ENCODE peak calls at places on chromosome 15, in eight cellular contexts. N, T, S, J, A, X, Q and G are unnamed samples.

GRCh38 chr15:83837946-83838571 is 184.1 kb downstream of the ADAMTSL3 start:
- DNase-seq in A (peak), J (peak), N (no peak), T (no peak), X (no peak), Q (no peak), S (peak), G (peak)

GRCh38 chr15:48190932-48191573 is 412 bp upstream of the CTXN2 start:
- DNase-seq in Q (no peak), A (peak), X (no peak), S (peak), T (peak), N (peak), J (peak), G (peak)

GRCh38 chr15:57340673-57341259 is 35.5 kb upstream of the CGNL1 start:
- DNase-seq in A (peak), T (no peak), X (no peak), S (peak), Q (peak), J (peak), N (peak), G (peak)

GRCh38 chr15:78033864-78034263 is 43.6 kb downstream of the TBC1D2B start:
- DNase-seq in J (no peak), T (no peak), S (no peak), A (no peak), Q (peak), X (peak), N (no peak), G (no peak)

GRCh38 chr15:92111756-92112155 is 258.2 kb downstream of the SLCO3A1 start:
- DNase-seq in T (no peak), A (no peak), J (no peak), X (no peak), Q (no peak), N (no peak), S (no peak), G (no peak)

GRCh38 chr15:57463360-57463759 is 87.1 kb downstream of the CGNL1 start:
- DNase-seq in N (no peak), T (no peak), A (no peak), Q (no peak), X (no peak), S (no peak), J (no peak), G (no peak)

GRCh38 chr15:45161666-45162065 is 26.1 kb downstream of the SHF start:
- DNase-seq in N (no peak), J (no peak), T (no peak), Q (no peak), S (no peak), X (no peak), A (no peak), G (no peak)

GRCh38 chr15:41607033-41607432 is 48.0 kb downstream of the TYRO3 start:
- DNase-seq in N (no peak), A (no peak), Q (no peak), S (no peak), X (no peak), T (peak), J (no peak), G (no peak)

GRCh38 chr15:22989576-22990477 is 9.7 kb upstream of the CYFIP1 start:
- DNase-seq in A (no peak), Q (no peak), S (peak), T (no peak), X (no peak), J (no peak), N (no peak), G (no peak)

GRCh38 chr15:57784081-57784488 is 77.6 kb downstream of the POLR2M start:
- DNase-seq in X (no peak), Q (no peak), J (no peak), N (no peak), S (no peak), T (no peak), A (no peak), G (no peak)

GRCh38 chr15:88196961-88197360 is 59.6 kb downstream of the NTRK3 start:
- DNase-seq in T (no peak), A (no peak), J (no peak), X (no peak), Q (no peak), N (no peak), S (no peak), G (no peak)

GRCh38 chr15:88194162-88194561 is 62.4 kb downstream of the NTRK3 start:
- DNase-seq in X (no peak), A (no peak), Q (no peak), N (no peak), J (no peak), T (no peak), S (no peak), G (no peak)

GRCh38 chr15:88191806-88192165 is 64.8 kb downstream of the NTRK3 start:
- DNase-seq in A (no peak), Q (no peak), S (no peak), T (no peak), N (no peak), J (no peak), X (no peak), G (no peak)

GRCh38 chr15:88193415-88193814 is 63.1 kb downstream of the NTRK3 start:
- DNase-seq in X (no peak), S (no peak), Q (no peak), A (no peak), T (no peak), J (no peak), N (no peak), G (no peak)
- TF ChIP-seq CTCF in X (no peak), S (peak), Q (no peak), A (no peak), T (no peak), J (peak), N (no peak), G (peak)

GRCh38 chr15:82103500-82103899 is 57.7 kb upstream of the MEX3B start:
- DNase-seq in J (no peak), Q (no peak), T (no peak), N (no peak), S (no peak), A (no peak), X (no peak), G (no peak)
- TF ChIP-seq CTCF in J (no peak), Q (no peak), T (no peak), N (no peak), S (peak), A (no peak), X (no peak), G (no peak)

GRCh38 chr15:69957175-69957574 is 140.5 kb downstream of the TLE3 start:
- DNase-seq in N (no peak), S (no peak), X (no peak), T (no peak), Q (no peak), A (no peak), J (no peak), G (peak)
- TF ChIP-seq CTCF in N (no peak), S (no peak), X (no peak), T (no peak), Q (no peak), A (no peak), J (no peak), G (no peak)

DNA sequence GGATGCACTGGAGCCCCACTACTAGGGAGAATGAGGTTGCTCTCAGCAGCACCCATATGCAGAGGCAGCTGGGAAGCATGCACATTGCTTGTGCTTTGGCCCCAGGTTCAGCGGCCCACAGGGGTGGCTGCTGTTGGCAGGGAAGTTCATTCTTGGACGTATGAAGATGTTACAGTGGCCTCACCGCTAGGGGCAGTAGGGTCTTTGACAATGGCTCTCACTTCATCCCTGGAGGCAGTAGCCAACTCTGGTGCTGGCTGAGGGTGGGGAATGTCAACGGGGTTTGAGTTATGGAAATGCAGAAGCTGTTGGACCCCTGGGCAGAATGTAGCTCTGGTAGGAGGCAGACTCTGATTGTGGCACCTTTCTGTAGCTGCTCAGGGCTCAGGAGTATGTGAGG is 279.9 kb downstream of the SCAPER start:
- DNase-seq in N (no peak), A (no peak), Q (no peak), X (no peak), J (no peak), T (no peak), S (peak), G (no peak)
- TF ChIP-seq CTCF in N (no peak), A (no peak), Q (no peak), X (no peak), J (no peak), T (no peak), S (no peak), G (no peak)

GRCh38 chr15:97849183-97849582 is 111.3 kb upstream of the ARRDC4 start:
- DNase-seq in X (no peak), J (no peak), N (no peak), S (no peak), Q (no peak), T (no peak), A (no peak), G (no peak)
- TF ChIP-seq CTCF in X (no peak), J (no peak), N (no peak), S (peak), Q (no peak), T (no peak), A (no peak), G (no peak)

GRCh38 chr15:73322665-73323373 is 45.9 kb downstream of the HCN4 start:
- DNase-seq in X (no peak), N (no peak), T (no peak), J (no peak), A (no peak), Q (no peak), S (no peak), G (no peak)

GRCh38 chr15:73324496-73325170 is 44.1 kb downstream of the HCN4 start:
- DNase-seq in X (no peak), A (no peak), S (no peak), T (no peak), N (no peak), J (no peak), Q (no peak), G (no peak)

GRCh38 chr15:73323956-73324355 is 44.8 kb downstream of the HCN4 start:
- DNase-seq in Q (no peak), T (no peak), S (no peak), A (no peak), X (no peak), N (no peak), J (no peak), G (no peak)

GRCh38 chr15:73321496-73322344 is 47.0 kb downstream of the HCN4 start:
- DNase-seq in X (no peak), T (no peak), N (no peak), Q (no peak), J (no peak), S (peak), A (no peak), G (no peak)

GRCh38 chr15:73323374-73323955 is 45.3 kb downstream of the HCN4 start:
- DNase-seq in N (no peak), J (no peak), X (no peak), T (no peak), Q (no peak), S (no peak), A (no peak), G (no peak)
- TF ChIP-seq CTCF in N (no peak), J (no peak), X (no peak), T (no peak), Q (no peak), S (no peak), A (no peak), G (no peak)

DNA sequence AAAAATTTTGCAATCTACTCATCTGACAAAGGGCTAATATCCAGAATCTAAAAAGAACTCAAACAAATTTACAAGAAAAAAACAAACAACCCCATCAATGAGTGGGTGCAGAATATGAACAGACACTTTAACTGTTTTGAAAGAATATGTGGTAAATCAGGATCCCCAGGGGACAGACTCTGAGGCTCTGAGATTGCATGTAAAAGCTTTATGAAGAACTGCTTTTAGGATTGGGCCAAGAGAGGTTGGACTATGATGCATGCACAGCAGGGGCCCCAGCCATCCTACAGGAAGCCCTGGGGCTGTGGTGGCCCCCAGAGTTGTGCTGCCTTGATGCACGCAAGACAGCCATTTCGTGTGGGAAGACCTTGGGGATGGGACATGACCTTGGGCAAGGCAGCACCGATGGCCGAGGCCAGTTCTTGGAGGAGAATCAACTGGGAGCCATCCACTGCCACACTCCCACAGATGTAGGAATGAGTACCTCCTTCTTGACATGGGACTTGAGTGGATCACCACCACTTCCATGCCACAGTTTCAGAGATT is 298.1 kb upstream of the THBS1 start:
- DNase-seq in Q (no peak), J (no peak), A (no peak), N (no peak), X (no peak), S (no peak), T (no peak), G (no peak)
- TF ChIP-seq CTCF in Q (no peak), J (no peak), A (no peak), N (no peak), X (no peak), S (no peak), T (no peak), G (no peak)

GRCh38 chr15:94230886-94231727 is at the start of gene MCTP2:
- DNase-seq in N (peak), T (peak), A (peak), X (peak), J (peak), S (peak), Q (peak), G (peak)
- TF ChIP-seq CTCF in N (peak), T (no peak), A (no peak), X (no peak), J (no peak), S (peak), Q (no peak), G (no peak)